ENCODE peak calls at places on chromosomes 12 and 14, in six cellular contexts. J is kidney glomerular epithelial cell, L is amniotic stem cell, C is Calu3, F is heart right ventricle, V is sciatic nerve. D is an unnamed sample.
A peak's percentile ranks its signal among the peaks of the same experiment; 100 is the strongest.

GRCh38 chr14:68786491-68787234 is 6.2 kb downstream of the ZFP36L1 start:
- DNase-seq in J (peak; percentile 58), L (no peak), C (no peak), F (no peak), V (no peak), D (no peak)

GRCh38 chr12:76470028-76470939 is 89.3 kb downstream of the OSBPL8 start:
- DNase-seq in J (peak; percentile 59), L (peak; percentile 26), C (peak; percentile 34), F (no peak), V (no peak), D (peak; percentile 51)

GRCh38 chr14:61439779-61440418 is 118.5 kb downstream of the PRKCH start:
- DNase-seq in J (no peak), L (no peak), C (no peak), F (no peak), V (no peak), D (no peak)

GRCh38 chr14:37711499-37712475 is 116.4 kb downstream of the TTC6 start:
- DNase-seq in J (no peak), L (no peak), C (no peak), F (no peak), V (no peak), D (no peak)

GRCh38 chr12:22979854-22980253 is 354.9 kb downstream of the ETNK1 start:
- DNase-seq in J (no peak), L (no peak), C (no peak), F (no peak), V (no peak), D (no peak)

GRCh38 chr14:65226824-65227604 is 124.7 kb upstream of the MAX start:
- DNase-seq in J (no peak), L (no peak), C (no peak), F (no peak), V (no peak), D (no peak)

GRCh38 chr12:89649820-89650219 is 58.8 kb downstream of the ATP2B1 start:
- DNase-seq in J (no peak), L (no peak), C (no peak), F (no peak), V (no peak), D (no peak)

GRCh38 chr12:34288963-34289345 is 266.7 kb downstream of the ALG10 start:
- DNase-seq in J (no peak), L (no peak), C (no peak), F (no peak), V (no peak), D (no peak)

GRCh38 chr12:65825573-65826512 is 1.6 kb downstream of the HMGA2 start:
- DNase-seq in J (no peak), L (no peak), C (peak; percentile 46), F (peak; percentile 21), V (peak; percentile 61), D (no peak)

GRCh38 chr14:35400707-35401421 is 3.7 kb downstream of the NFKBIA start:
- DNase-seq in J (no peak), L (no peak), C (no peak), F (no peak), V (no peak), D (no peak)

GRCh38 chr12:18581232-18581962 is 156.4 kb downstream of the PLCZ1 start:
- DNase-seq in J (no peak), L (no peak), C (no peak), F (no peak), V (no peak), D (no peak)

GRCh38 chr12:990308-990648 is 745 bp upstream of the ERC1 start:
- DNase-seq in J (no peak), L (no peak), C (peak; percentile 37), F (peak; percentile 71), V (peak; percentile 81), D (no peak)

GRCh38 chr12:7905071-7905470 is 30.9 kb downstream of the SLC2A3 start:
- DNase-seq in J (no peak), L (no peak), C (no peak), F (no peak), V (no peak), D (no peak)

GRCh38 chr14:38391334-38391733 is 135.4 kb upstream of the CLEC14A start:
- DNase-seq in J (peak; percentile 2), L (peak; percentile 5), C (no peak), F (no peak), V (no peak), D (no peak)

GRCh38 chr14:73463411-73463810 is 5.1 kb upstream of the NUMB start:
- DNase-seq in J (no peak), L (peak; percentile 46), C (no peak), F (peak; percentile 22), V (no peak), D (peak; percentile 75)

GRCh38 chr14:103870144-103870876 is 22.9 kb upstream of the PPP1R13B start:
- DNase-seq in J (no peak), L (no peak), C (no peak), F (no peak), V (no peak), D (no peak)

GRCh38 chr14:51208982-51209381 is 31.1 kb upstream of the TMX1 start:
- DNase-seq in J (no peak), L (no peak), C (no peak), F (no peak), V (no peak), D (no peak)

GRCh38 chr12:107317751-107318553 is 224.6 kb upstream of the CRY1 start:
- DNase-seq in J (peak; percentile 88), L (peak; percentile 88), C (peak; percentile 92), F (peak; percentile 69), V (peak; percentile 82), D (peak; percentile 74)

GRCh38 chr12:67669925-67670631 is 21.5 kb downstream of the DYRK2 start:
- DNase-seq in J (no peak), L (no peak), C (no peak), F (no peak), V (no peak), D (no peak)

GRCh38 chr14:61460853-61461611 is 139.7 kb downstream of the PRKCH start:
- DNase-seq in J (peak; percentile 52), L (no peak), C (no peak), F (no peak), V (no peak), D (no peak)